ENCODE peak calls at places on chromosomes 11 and 22, in ten cellular contexts. J is GM23248, Q is HepG2, C is mesendoderm, A is mesenchymal stem cell, O is MM.1S, R is HCT116, I is A549, E is PC-3, N is mammary epithelial cell. G is an unnamed sample.

GRCh38 chr11:29293825-29294224 is 723.0 kb downstream of the KCNA4 start:
- DNase-seq in A (peak; percentile 86), C (no peak), E (peak; percentile 84), O (peak; percentile 84), Q (peak; percentile 5), I (peak; percentile 12), J (peak; percentile 77), R (peak; percentile 18), N (peak; percentile 75), G (no peak)

GRCh38 chr11:20360650-20361049 is 2.9 kb upstream of the HTATIP2 start:
- DNase-seq in J (peak; percentile 8), O (peak; percentile 39), R (no peak), C (no peak), N (peak; percentile 22), Q (peak; percentile 53), E (peak; percentile 24), A (peak; percentile 62), I (no peak), G (peak; percentile 70)

GRCh38 chr11:36013950-36014349 is 70.1 kb downstream of the LDLRAD3 start:
- DNase-seq in Q (no peak), I (no peak), A (no peak), E (no peak), C (no peak), N (peak; percentile 50), J (no peak), R (no peak), O (no peak), G (no peak)

GRCh38 chr22:42301072-42301741 is 30.8 kb upstream of the TCF20 start:
- DNase-seq in N (no peak), E (no peak), Q (no peak), A (no peak), J (no peak), O (no peak), C (no peak), R (no peak), I (no peak), G (no peak)

GRCh38 chr11:1752907-1753425 is 2.6 kb upstream of the IFITM10 start:
- DNase-seq in O (no peak), C (no peak), R (no peak), Q (no peak), E (no peak), N (no peak), I (no peak), A (no peak), J (no peak), G (no peak)

GRCh38 chr11:2381494-2382128 is 4.5 kb downstream of the CD81 start:
- DNase-seq in Q (no peak), R (no peak), N (no peak), J (no peak), I (no peak), C (no peak), E (no peak), A (no peak), O (no peak), G (no peak)

GRCh38 chr11:64233913-64234839 is at the start of gene VEGFB:
- DNase-seq in N (peak; percentile 25), J (peak; percentile 59), R (no peak), Q (no peak), E (peak; percentile 69), C (no peak), A (peak; percentile 58), I (no peak), O (peak; percentile 63), G (no peak)

GRCh38 chr11:68841718-68842426 is at the start of gene CPT1A:
- DNase-seq in C (no peak), I (peak; percentile 83), O (peak; percentile 81), N (peak; percentile 72), A (peak; percentile 75), Q (no peak), R (no peak), E (peak; percentile 81), J (peak; percentile 92), G (peak; percentile 77)

GRCh38 chr11:2776351-2777061 is 76.7 kb upstream of the KCNQ1OT1 start:
- DNase-seq in I (no peak), J (no peak), Q (no peak), C (no peak), A (no peak), N (no peak), O (no peak), R (no peak), E (no peak), G (no peak)

GRCh38 chr22:33110562-33111163 is 52.5 kb upstream of the SYN3 start:
- DNase-seq in A (no peak), O (no peak), Q (no peak), J (peak; percentile 65), C (peak; percentile 34), N (peak; percentile 14), I (no peak), R (no peak), E (peak; percentile 4), G (peak; percentile 5)

GRCh38 chr11:86978756-86979608 is 23.8 kb upstream of the FZD4 start:
- DNase-seq in R (peak; percentile 21), Q (no peak), J (peak; percentile 57), C (no peak), N (peak; percentile 36), O (peak; percentile 56), I (peak; percentile 38), E (peak; percentile 71), A (peak; percentile 44), G (no peak)

DNA sequence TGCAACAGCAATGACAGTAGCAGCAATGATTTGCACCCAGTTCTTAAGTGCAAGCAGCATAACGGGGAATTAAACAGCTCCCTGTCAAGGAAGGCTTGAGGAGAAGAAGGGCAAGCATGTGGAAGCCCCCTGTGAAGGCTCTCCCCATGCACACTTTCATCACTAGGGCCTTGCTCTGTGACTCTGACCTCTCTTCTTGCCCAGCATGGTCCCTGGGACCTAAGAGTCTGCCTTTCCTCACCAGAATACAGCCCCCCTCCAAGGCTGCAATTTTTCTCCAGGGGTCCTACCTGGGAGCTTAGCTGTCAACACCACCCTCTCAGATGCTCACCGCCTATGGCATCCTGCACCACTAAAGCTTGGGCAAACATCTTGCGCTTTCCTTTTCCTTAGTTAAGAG is 187.5 kb downstream of the ADAMTS15 start:
- DNase-seq in N (no peak), O (no peak), C (no peak), A (no peak), E (peak; percentile 43), J (no peak), R (no peak), I (no peak), Q (no peak), G (no peak)
- H3K4me2 ChIP-seq in N (peak overlapping the region; percentile 71), O (no peak overlapping the region), C (no peak overlapping the region), A (no peak overlapping the region), E (peak overlapping the region; percentile 80), J (no peak overlapping the region), R (no peak overlapping the region), I (peak overlapping the region; percentile 85), Q (no peak overlapping the region), G (no peak overlapping the region)

DNA sequence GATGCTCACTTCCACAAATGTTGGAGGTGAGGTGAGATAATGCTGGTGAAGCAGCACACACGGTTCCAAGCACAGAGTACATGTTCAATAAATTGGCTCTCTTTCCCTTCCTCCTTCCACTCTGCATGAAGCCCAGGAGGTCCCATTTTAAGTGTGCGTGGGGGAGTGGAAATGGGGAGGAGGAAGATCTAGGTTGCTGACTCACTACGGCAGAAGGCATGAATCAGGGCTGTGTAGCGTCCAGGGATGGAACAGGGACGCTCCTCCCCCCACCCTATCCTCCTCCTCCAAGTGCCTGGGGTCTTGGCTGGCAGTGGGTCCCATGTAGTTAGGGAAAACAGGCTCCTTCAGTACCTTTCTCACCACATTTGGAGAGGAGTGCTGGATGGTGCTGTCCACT is 44.2 kb downstream of the TRIM66 start:
- DNase-seq in Q (no peak), I (no peak), E (no peak), C (no peak), R (no peak), N (no peak), O (no peak), J (peak; percentile 61), A (peak; percentile 14), G (no peak)
- H3K4me2 ChIP-seq in Q (no peak overlapping the region), I (no peak overlapping the region), E (no peak overlapping the region), C (no peak overlapping the region), R (no peak overlapping the region), N (no peak overlapping the region), O (no peak overlapping the region), J (no peak overlapping the region), A (no peak overlapping the region), G (no peak overlapping the region)

GRCh38 chr11:76807206-76807875 is 24.2 kb downstream of the TSKU start:
- DNase-seq in I (peak; percentile 76), E (peak; percentile 88), A (peak; percentile 79), C (peak; percentile 92), J (peak; percentile 90), O (peak; percentile 70), Q (peak; percentile 68), N (peak; percentile 46), R (no peak), G (peak; percentile 61)
- H3K4me2 ChIP-seq in I (peak overlapping the region; percentile 66), E (peak overlapping the region; percentile 56), A (peak overlapping the region; percentile 36), C (no peak overlapping the region), J (peak overlapping the region; percentile 81), O (peak overlapping the region; percentile 75), Q (peak overlapping the region; percentile 63), N (peak overlapping the region; percentile 22), R (peak overlapping the region; percentile 68), G (no peak overlapping the region)

GRCh38 chr11:12316432-12316831 is 60.9 kb upstream of the PARVA start:
- DNase-seq in C (no peak), Q (no peak), R (no peak), I (no peak), O (no peak), A (no peak), E (no peak), J (no peak), N (no peak), G (no peak)

GRCh38 chr11:12321217-12321937 is 56.0 kb upstream of the PARVA start:
- DNase-seq in A (no peak), C (no peak), N (no peak), Q (no peak), I (no peak), O (no peak), R (no peak), E (no peak), J (no peak), G (no peak)

GRCh38 chr11:12315024-12315423 is 62.3 kb upstream of the PARVA start:
- DNase-seq in N (no peak), E (no peak), I (no peak), O (no peak), C (no peak), A (no peak), J (no peak), R (no peak), Q (no peak), G (no peak)

GRCh38 chr11:12319734-12320387 is 57.5 kb upstream of the PARVA start:
- DNase-seq in N (no peak), C (no peak), O (peak; percentile 48), I (no peak), J (no peak), Q (no peak), A (no peak), R (no peak), E (no peak), G (no peak)

GRCh38 chr11:12318791-12319733 is 58.3 kb upstream of the PARVA start:
- DNase-seq in O (peak; percentile 66), J (peak; percentile 91), C (no peak), E (no peak), N (no peak), I (no peak), Q (no peak), A (peak; percentile 78), R (no peak), G (no peak)
- H3K4me2 ChIP-seq in O (peak overlapping the region; percentile 38), J (peak overlapping the region; percentile 55), C (no peak overlapping the region), E (no peak overlapping the region), N (no peak overlapping the region), I (no peak overlapping the region), Q (no peak overlapping the region), A (no peak overlapping the region), R (no peak overlapping the region), G (no peak overlapping the region)

GRCh38 chr11:112051768-112052167 is 22.0 kb downstream of the PIH1D2 start:
- DNase-seq in N (no peak), O (no peak), R (no peak), Q (no peak), E (no peak), J (no peak), I (no peak), C (no peak), A (no peak), G (no peak)
- H3K4me2 ChIP-seq in N (no peak overlapping the region), O (no peak overlapping the region), R (no peak overlapping the region), Q (no peak overlapping the region), E (no peak overlapping the region), J (no peak overlapping the region), I (no peak overlapping the region), C (no peak overlapping the region), A (no peak overlapping the region), G (no peak overlapping the region)

G was measured in trophoblast cell.